ENCODE peak calls at places on chromosome 17, in six cellular contexts. One of them, this sample, is unnamed.

GRCh38 chr17:76072149-76072858 is at the start of gene SRP68:
- DNase-seq in mesenteric fat pad: peak
- DNase-seq in fibroblast of lung: peak
- DNase-seq in hippocampal formation: peak
- DNase-seq in NK-92 treated with Interleukin-12 subunit alpha and Interleukin-12 subunit beta, amount 100 ng/mL, for 24 hours: peak
- DNase-seq in left cardiac atrium: peak
- DNase-seq in this sample: peak

GRCh38 chr17:82301916-82302497 is 15.4 kb downstream of the CD7 start:
- DNase-seq in mesenteric fat pad: no peak
- DNase-seq in fibroblast of lung: no peak
- DNase-seq in hippocampal formation: no peak
- DNase-seq in NK-92 treated with Interleukin-12 subunit alpha and Interleukin-12 subunit beta, amount 100 ng/mL, for 24 hours: peak
- DNase-seq in left cardiac atrium: no peak
- DNase-seq in this sample: no peak

GRCh38 chr17:2691069-2691871 is 20.3 kb downstream of the CLUH start:
- DNase-seq in mesenteric fat pad: peak
- DNase-seq in fibroblast of lung: no peak
- DNase-seq in hippocampal formation: no peak
- DNase-seq in NK-92 treated with Interleukin-12 subunit alpha and Interleukin-12 subunit beta, amount 100 ng/mL, for 24 hours: no peak
- DNase-seq in left cardiac atrium: no peak
- DNase-seq in this sample: no peak

GRCh38 chr17:57264776-57265175 is 8.5 kb downstream of the MSI2 start:
- DNase-seq in mesenteric fat pad: no peak
- DNase-seq in fibroblast of lung: no peak
- DNase-seq in hippocampal formation: no peak
- DNase-seq in NK-92 treated with Interleukin-12 subunit alpha and Interleukin-12 subunit beta, amount 100 ng/mL, for 24 hours: no peak
- DNase-seq in left cardiac atrium: no peak
- DNase-seq in this sample: no peak

GRCh38 chr17:33640629-33641028 is 347.5 kb upstream of the ASIC2 start:
- DNase-seq in mesenteric fat pad: no peak
- DNase-seq in fibroblast of lung: no peak
- DNase-seq in hippocampal formation: no peak
- DNase-seq in NK-92 treated with Interleukin-12 subunit alpha and Interleukin-12 subunit beta, amount 100 ng/mL, for 24 hours: no peak
- DNase-seq in left cardiac atrium: no peak
- DNase-seq in this sample: no peak

GRCh38 chr17:70687421-70687820 is 518.1 kb downstream of the KCNJ2 start:
- DNase-seq in mesenteric fat pad: no peak
- DNase-seq in fibroblast of lung: no peak
- DNase-seq in hippocampal formation: no peak
- DNase-seq in NK-92 treated with Interleukin-12 subunit alpha and Interleukin-12 subunit beta, amount 100 ng/mL, for 24 hours: no peak
- DNase-seq in left cardiac atrium: no peak
- DNase-seq in this sample: no peak

GRCh38 chr17:44417553-44417952 is 28.1 kb upstream of the ITGA2B start:
- DNase-seq in mesenteric fat pad: no peak
- DNase-seq in fibroblast of lung: peak
- DNase-seq in hippocampal formation: no peak
- DNase-seq in NK-92 treated with Interleukin-12 subunit alpha and Interleukin-12 subunit beta, amount 100 ng/mL, for 24 hours: no peak
- DNase-seq in left cardiac atrium: no peak
- DNase-seq in this sample: no peak

GRCh38 chr17:17056167-17056562 is 13.9 kb downstream of the MPRIP start:
- DNase-seq in mesenteric fat pad: peak
- DNase-seq in fibroblast of lung: peak
- DNase-seq in hippocampal formation: no peak
- DNase-seq in NK-92 treated with Interleukin-12 subunit alpha and Interleukin-12 subunit beta, amount 100 ng/mL, for 24 hours: no peak
- DNase-seq in left cardiac atrium: no peak
- DNase-seq in this sample: no peak

GRCh38 chr17:63932008-63932561 is at the start of gene CD79B:
- DNase-seq in mesenteric fat pad: no peak
- DNase-seq in fibroblast of lung: no peak
- DNase-seq in hippocampal formation: no peak
- DNase-seq in NK-92 treated with Interleukin-12 subunit alpha and Interleukin-12 subunit beta, amount 100 ng/mL, for 24 hours: no peak
- DNase-seq in left cardiac atrium: no peak
- DNase-seq in this sample: no peak

GRCh38 chr17:55887531-55887930 is 136.7 kb downstream of the PCTP start:
- DNase-seq in mesenteric fat pad: no peak
- DNase-seq in fibroblast of lung: no peak
- DNase-seq in hippocampal formation: no peak
- DNase-seq in NK-92 treated with Interleukin-12 subunit alpha and Interleukin-12 subunit beta, amount 100 ng/mL, for 24 hours: no peak
- DNase-seq in left cardiac atrium: no peak
- DNase-seq in this sample: no peak

GRCh38 chr17:38735161-38735997 is 5.2 kb downstream of the CISD3 start:
- DNase-seq in mesenteric fat pad: no peak
- DNase-seq in fibroblast of lung: no peak
- DNase-seq in hippocampal formation: peak
- DNase-seq in NK-92 treated with Interleukin-12 subunit alpha and Interleukin-12 subunit beta, amount 100 ng/mL, for 24 hours: peak
- DNase-seq in left cardiac atrium: peak
- DNase-seq in this sample: no peak

GRCh38 chr17:8072727-8073461 is 14.6 kb downstream of the ALOX12B start:
- DNase-seq in mesenteric fat pad: no peak
- DNase-seq in fibroblast of lung: no peak
- DNase-seq in hippocampal formation: no peak
- DNase-seq in NK-92 treated with Interleukin-12 subunit alpha and Interleukin-12 subunit beta, amount 100 ng/mL, for 24 hours: no peak
- DNase-seq in left cardiac atrium: peak
- DNase-seq in this sample: no peak

GRCh38 chr17:77449373-77449907 is 308.7 kb downstream of the SEC14L1 start:
- DNase-seq in mesenteric fat pad: no peak
- DNase-seq in fibroblast of lung: no peak
- DNase-seq in hippocampal formation: no peak
- DNase-seq in NK-92 treated with Interleukin-12 subunit alpha and Interleukin-12 subunit beta, amount 100 ng/mL, for 24 hours: no peak
- DNase-seq in left cardiac atrium: no peak
- DNase-seq in this sample: no peak

GRCh38 chr17:81379523-81379942 is 15.7 kb upstream of the BAHCC1 start:
- DNase-seq in mesenteric fat pad: no peak
- DNase-seq in fibroblast of lung: no peak
- DNase-seq in hippocampal formation: no peak
- DNase-seq in NK-92 treated with Interleukin-12 subunit alpha and Interleukin-12 subunit beta, amount 100 ng/mL, for 24 hours: no peak
- DNase-seq in left cardiac atrium: no peak
- DNase-seq in this sample: no peak

GRCh38 chr17:3845361-3845753 is 689 bp downstream of the NCBP3 start:
- DNase-seq in mesenteric fat pad: no peak
- DNase-seq in fibroblast of lung: peak
- DNase-seq in hippocampal formation: no peak
- DNase-seq in NK-92 treated with Interleukin-12 subunit alpha and Interleukin-12 subunit beta, amount 100 ng/mL, for 24 hours: peak
- DNase-seq in left cardiac atrium: no peak
- DNase-seq in this sample: no peak

GRCh38 chr17:16037636-16038035 is 38.0 kb downstream of the TTC19 start:
- DNase-seq in mesenteric fat pad: no peak
- DNase-seq in fibroblast of lung: peak
- DNase-seq in hippocampal formation: no peak
- DNase-seq in NK-92 treated with Interleukin-12 subunit alpha and Interleukin-12 subunit beta, amount 100 ng/mL, for 24 hours: no peak
- DNase-seq in left cardiac atrium: no peak
- DNase-seq in this sample: no peak

GRCh38 chr17:78000351-78000750 is 41.8 kb downstream of the TNRC6C start:
- DNase-seq in mesenteric fat pad: no peak
- DNase-seq in fibroblast of lung: peak
- DNase-seq in hippocampal formation: no peak
- DNase-seq in NK-92 treated with Interleukin-12 subunit alpha and Interleukin-12 subunit beta, amount 100 ng/mL, for 24 hours: no peak
- DNase-seq in left cardiac atrium: no peak
- DNase-seq in this sample: no peak

GRCh38 chr17:56169621-56170020 is 16.3 kb downstream of the ANKFN1 start:
- DNase-seq in mesenteric fat pad: no peak
- DNase-seq in fibroblast of lung: no peak
- DNase-seq in hippocampal formation: no peak
- DNase-seq in NK-92 treated with Interleukin-12 subunit alpha and Interleukin-12 subunit beta, amount 100 ng/mL, for 24 hours: no peak
- DNase-seq in left cardiac atrium: no peak
- DNase-seq in this sample: no peak

GRCh38 chr17:63626551-63627228 is 4.5 kb downstream of the MAP3K3 start:
- DNase-seq in mesenteric fat pad: no peak
- DNase-seq in fibroblast of lung: peak
- DNase-seq in hippocampal formation: no peak
- DNase-seq in NK-92 treated with Interleukin-12 subunit alpha and Interleukin-12 subunit beta, amount 100 ng/mL, for 24 hours: no peak
- DNase-seq in left cardiac atrium: no peak
- DNase-seq in this sample: no peak

GRCh38 chr17:17540278-17540906 is 44.2 kb upstream of the RASD1 start:
- DNase-seq in mesenteric fat pad: no peak
- DNase-seq in fibroblast of lung: no peak
- DNase-seq in hippocampal formation: no peak
- DNase-seq in NK-92 treated with Interleukin-12 subunit alpha and Interleukin-12 subunit beta, amount 100 ng/mL, for 24 hours: no peak
- DNase-seq in left cardiac atrium: no peak
- DNase-seq in this sample: no peak

GRCh38 chr17:48542956-48543853 is 1.7 kb downstream of the HOXB2 start:
- DNase-seq in mesenteric fat pad: no peak
- DNase-seq in fibroblast of lung: no peak
- DNase-seq in hippocampal formation: no peak
- DNase-seq in NK-92 treated with Interleukin-12 subunit alpha and Interleukin-12 subunit beta, amount 100 ng/mL, for 24 hours: peak
- DNase-seq in left cardiac atrium: no peak
- DNase-seq in this sample: no peak

GRCh38 chr17:78802008-78802407 is 19.9 kb upstream of the CYTH1 start:
- DNase-seq in mesenteric fat pad: no peak
- DNase-seq in fibroblast of lung: no peak
- DNase-seq in hippocampal formation: no peak
- DNase-seq in NK-92 treated with Interleukin-12 subunit alpha and Interleukin-12 subunit beta, amount 100 ng/mL, for 24 hours: no peak
- DNase-seq in left cardiac atrium: no peak
- DNase-seq in this sample: no peak

GRCh38 chr17:75913537-75914210 is 9.0 kb upstream of the MRPL38 start:
- DNase-seq in mesenteric fat pad: no peak
- DNase-seq in fibroblast of lung: no peak
- DNase-seq in hippocampal formation: no peak
- DNase-seq in NK-92 treated with Interleukin-12 subunit alpha and Interleukin-12 subunit beta, amount 100 ng/mL, for 24 hours: no peak
- DNase-seq in left cardiac atrium: no peak
- DNase-seq in this sample: no peak